ENCODE peak calls at places on chromosomes 12 and 14, in four cellular contexts. Q is IMR-90, V is H1, P is neuronal stem cell. X is an unnamed sample.

GRCh38 chr12:82883396-82884360 is 197.0 kb downstream of the TMTC2 start:
- DNase-seq in V (no peak), P (peak; percentile 77), Q (no peak), X (no peak)

GRCh38 chr14:99257673-99258221 is 14.2 kb downstream of the BCL11B start:
- DNase-seq in P (no peak), V (no peak), Q (no peak), X (no peak)

GRCh38 chr12:89475203-89475990 is 49.2 kb downstream of the GALNT4 start:
- DNase-seq in P (no peak), Q (peak; percentile 30), V (no peak), X (no peak)

GRCh38 chr12:52085682-52086180 is 6.2 kb downstream of the SMIM41 start:
- DNase-seq in P (no peak), Q (no peak), V (no peak), X (no peak)

GRCh38 chr12:48414046-48414445 is 58.3 kb upstream of the ANP32D start:
- DNase-seq in Q (no peak), V (no peak), P (no peak), X (no peak)

GRCh38 chr12:52121848-52122838 is 42.6 kb downstream of the SMIM41 start:
- DNase-seq in P (peak; percentile 59), V (peak; percentile 90), Q (peak; percentile 58), X (peak; percentile 70)

GRCh38 chr12:60106207-60106606 is 510.4 kb downstream of the SLC16A7 start:
- DNase-seq in V (no peak), Q (peak; percentile 47), P (no peak), X (no peak)

GRCh38 chr12:32454075-32454474 is 54.7 kb downstream of the FGD4 start:
- DNase-seq in Q (peak; percentile 67), P (peak; percentile 65), V (no peak), X (peak; percentile 69)

GRCh38 chr12:51025748-51026654 is at the start of gene SLC11A2:
- DNase-seq in V (peak; percentile 95), P (peak; percentile 94), Q (peak; percentile 90), X (peak; percentile 97)

GRCh38 chr12:51023625-51024395 is 2.4 kb downstream of the SLC11A2 start:
- DNase-seq in V (no peak), P (no peak), Q (peak; percentile 27), X (no peak)

GRCh38 chr12:51028126-51028810 is 2.1 kb upstream of the SLC11A2 start:
- DNase-seq in P (peak; percentile 21), V (no peak), Q (peak; percentile 33), X (peak; percentile 84)

GRCh38 chr12:51027342-51027835 is 1.2 kb upstream of the SLC11A2 start:
- DNase-seq in Q (no peak), P (no peak), V (no peak), X (no peak)

GRCh38 chr12:51025182-51025747 is 919 bp downstream of the SLC11A2 start:
- DNase-seq in Q (no peak), P (no peak), V (no peak), X (no peak)
- H3K14ac ChIP-seq in Q (peak overlapping the region; percentile 75), P (no peak overlapping the region), V (no peak overlapping the region), X (peak overlapping the region; percentile 98)

GRCh38 chr12:90965204-90965603 is 10.2 kb upstream of the CCER1 start:
- DNase-seq in V (no peak), Q (no peak), P (no peak), X (no peak)

GRCh38 chr12:90970911-90971310 is 15.9 kb upstream of the CCER1 start:
- DNase-seq in V (no peak), P (no peak), Q (no peak), X (no peak)

GRCh38 chr12:90974286-90974685 is 19.3 kb upstream of the CCER1 start:
- DNase-seq in Q (peak; percentile 72), P (no peak), V (no peak), X (no peak)

GRCh38 chr12:90969851-90970250 is 14.9 kb upstream of the CCER1 start:
- DNase-seq in V (no peak), P (no peak), Q (no peak), X (no peak)

GRCh38 chr12:90970471-90970870 is 15.5 kb upstream of the CCER1 start:
- DNase-seq in V (no peak), P (no peak), Q (peak; percentile 12), X (no peak)
- H3K36me3 ChIP-seq in V (no peaks in the 10 kb centered on the region), P (no peaks in the 10 kb centered on the region), Q (no peaks in the 10 kb centered on the region), X (no peaks in the 10 kb centered on the region)

GRCh38 chr14:61712137-61712536 is 16.8 kb downstream of the HIF1A start:
- DNase-seq in Q (no peak), V (no peak), P (no peak), X (no peak)
- H3K14ac ChIP-seq in Q (no peak overlapping the region), V (no peak overlapping the region), P (no peak overlapping the region), X (no peak overlapping the region)

GRCh38 chr12:112207397-112207924 is 82.1 kb downstream of the TRAFD1 start:
- DNase-seq in V (no peak), P (no peak), Q (no peak), X (no peak)

GRCh38 chr12:112214064-112214463 is 88.7 kb downstream of the TRAFD1 start:
- DNase-seq in P (no peak), Q (no peak), V (no peak), X (no peak)

GRCh38 chr12:112208511-112208910 is 83.2 kb downstream of the TRAFD1 start:
- DNase-seq in V (no peak), Q (no peak), P (no peak), X (no peak)
- H3K36me3 ChIP-seq in V (peaks cover 19% of the 10 kb centered on the region), Q (peaks cover 42% of the 10 kb centered on the region), P (peaks cover 19% of the 10 kb centered on the region), X (peaks cover 19% of the 10 kb centered on the region)

GRCh38 chr14:95774265-95775160 is 60.6 kb upstream of the TCL1A start:
- DNase-seq in Q (peak; percentile 44), P (peak; percentile 57), V (peak; percentile 87), X (peak; percentile 66)

DNA sequence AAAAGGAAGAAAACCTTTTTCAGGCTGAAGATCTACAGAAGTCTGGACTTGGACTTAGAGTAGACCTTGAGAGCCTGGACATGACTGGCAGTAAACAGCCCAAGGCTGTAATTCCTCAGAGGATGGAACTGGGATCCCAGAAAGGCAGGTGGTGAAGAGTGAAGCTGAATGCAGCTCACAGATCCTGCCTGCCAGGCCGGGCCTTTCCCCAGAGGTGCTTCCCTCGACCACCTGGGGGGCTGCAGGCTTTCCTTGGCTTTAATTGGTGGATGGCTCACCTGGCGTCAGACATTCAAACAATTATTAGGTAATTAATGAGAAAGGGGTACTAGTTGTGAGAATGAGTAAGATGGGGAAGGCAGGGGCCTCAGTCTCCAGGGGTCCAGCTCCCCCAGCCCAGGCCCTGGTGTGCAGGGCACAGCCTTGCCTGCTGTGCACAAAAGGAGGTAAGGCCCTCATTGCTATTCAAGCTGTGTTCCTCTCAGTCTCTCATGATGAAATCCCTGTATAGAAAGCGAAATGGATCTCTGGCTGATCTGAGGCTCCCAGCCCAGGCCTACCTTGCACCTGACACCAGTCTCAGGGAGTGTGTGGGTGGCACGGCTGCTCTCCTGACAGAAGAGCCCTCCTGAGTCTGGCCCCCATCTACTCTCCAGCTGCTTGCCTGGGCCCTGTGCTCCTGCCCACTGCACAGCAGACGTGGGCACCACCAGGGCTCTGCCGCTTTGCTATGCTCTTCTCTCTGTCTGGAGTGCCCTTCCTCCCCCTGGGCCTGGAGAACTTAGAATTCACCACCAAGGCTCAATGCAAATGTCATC is 63.1 kb upstream of the TCL1A start:
- DNase-seq in Q (no peak), V (no peak), P (no peak), X (no peak)
- H3K14ac ChIP-seq in Q (no peak overlapping the region), V (no peak overlapping the region), P (no peak overlapping the region), X (no peak overlapping the region)

DNA sequence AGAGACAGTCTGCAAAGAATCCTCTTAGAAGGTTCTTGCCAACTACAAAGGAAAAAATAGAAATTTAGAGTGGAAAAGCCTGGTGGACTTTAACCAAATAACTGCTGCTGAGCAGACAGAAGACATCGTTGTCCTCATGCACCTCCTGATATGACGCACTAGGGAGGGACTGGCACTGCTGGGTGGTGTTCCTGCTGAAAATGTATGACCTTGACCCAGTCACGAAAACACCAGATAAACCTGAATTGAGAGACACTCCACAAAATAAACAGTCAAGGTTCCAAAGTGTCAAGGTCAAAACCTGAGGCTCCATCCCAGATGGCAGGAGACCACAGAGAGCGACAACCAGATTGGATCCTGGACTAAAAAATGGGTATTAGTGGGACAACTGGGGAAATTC is 61.9 kb downstream of the CHGA start:
- DNase-seq in V (no peak), Q (no peak), P (no peak), X (no peak)
- H3K36me3 ChIP-seq in V (peaks cover 2% of the 10 kb centered on the region), Q (no peaks in the 10 kb centered on the region), P (peaks cover 2% of the 10 kb centered on the region), X (peaks cover 4% of the 10 kb centered on the region)

GRCh38 chr12:57853864-57854556 is 7.5 kb upstream of the CTDSP2 start:
- DNase-seq in P (no peak), Q (no peak), V (no peak), X (no peak)

GRCh38 chr12:57850924-57851323 is 4.4 kb upstream of the CTDSP2 start:
- DNase-seq in Q (no peak), P (no peak), V (no peak), X (no peak)

GRCh38 chr12:57852195-57852594 is 5.7 kb upstream of the CTDSP2 start:
- DNase-seq in P (no peak), V (no peak), Q (no peak), X (no peak)

GRCh38 chr12:57851552-57852186 is 5.1 kb upstream of the CTDSP2 start:
- DNase-seq in P (no peak), Q (no peak), V (no peak), X (no peak)

GRCh38 chr12:57852620-57853509 is 6.3 kb upstream of the CTDSP2 start:
- DNase-seq in Q (no peak), V (peak; percentile 85), P (peak; percentile 72), X (no peak)
- H3K14ac ChIP-seq in Q (no peak overlapping the region), V (no peak overlapping the region), P (no peak overlapping the region), X (no peak overlapping the region)

DNA sequence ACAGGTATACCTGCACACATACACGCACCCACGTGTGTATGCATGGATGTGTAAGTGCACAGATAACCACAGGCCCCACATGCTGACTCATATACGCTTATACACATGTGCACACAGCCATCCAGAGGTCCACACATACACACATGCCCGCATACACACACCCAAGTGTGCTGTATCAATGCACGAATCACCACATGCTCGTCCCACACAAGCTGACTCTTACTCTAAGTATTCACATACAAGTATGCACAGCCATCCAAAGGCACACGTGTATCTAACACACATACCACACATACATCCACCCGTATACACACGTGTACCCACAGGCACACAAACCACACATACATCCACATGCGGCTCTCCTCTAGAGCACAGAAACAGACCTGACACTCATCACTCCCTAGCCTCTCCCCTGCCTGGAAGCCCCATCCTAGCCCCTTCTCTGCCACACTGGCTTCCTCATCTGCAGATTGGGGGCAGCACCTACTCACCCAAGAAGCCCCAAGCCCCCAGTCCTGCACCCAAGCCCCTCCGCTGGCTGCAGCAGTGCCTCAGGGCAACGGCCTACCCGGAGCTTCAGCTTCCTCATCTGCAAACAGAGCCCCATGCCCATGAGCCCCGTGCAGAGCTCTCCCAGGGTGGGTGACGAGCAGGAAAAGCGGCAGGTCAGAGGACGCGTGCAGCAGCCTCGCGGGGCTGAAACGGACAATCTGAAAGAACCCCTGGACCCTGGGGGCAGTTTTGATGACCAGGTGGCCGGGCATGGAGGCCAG is 105.4 kb downstream of the NCOR2 start:
- DNase-seq in Q (peak; percentile 33), V (no peak), P (no peak), X (peak; percentile 51)
- H3K36me3 ChIP-seq in Q (peaks cover 61% of the 10 kb centered on the region), V (peaks cover 36% of the 10 kb centered on the region), P (peaks cover 29% of the 10 kb centered on the region), X (peaks cover 76% of the 10 kb centered on the region)

X was measured in trophoblast cell.